ENCODE peak calls at places on chromosomes 4 and X, in four cellular contexts. P is K562, A is GM12878, C is HepG2. G is an unnamed sample.

GRCh38 chrX:115591856-115592842 is 31.2 kb downstream of the PLS3 start:
- DNase-seq in P (no peak), A (no peak), C (no peak), G (no peak)

GRCh38 chr4:145786830-145787229 is 106.9 kb downstream of the C4orf51 start:
- DNase-seq in P (no peak), A (no peak), C (no peak), G (no peak)

GRCh38 chr4:116573540-116573939 is 511.8 kb downstream of the TRAM1L1 start:
- DNase-seq in P (no peak), A (no peak), C (no peak), G (no peak)

GRCh38 chrX:64977830-64978229 is 1.6 kb upstream of the ZC4H2 start:
- DNase-seq in P (no peak), A (no peak), C (peak), G (no peak)

GRCh38 chrX:63855896-63856295 is 70.9 kb upstream of the ARHGEF9 start:
- DNase-seq in P (no peak), A (no peak), C (no peak), G (no peak)

GRCh38 chr4:176137626-176138025 is 57.8 kb downstream of the SPATA4 start:
- DNase-seq in P (no peak), A (no peak), C (no peak), G (no peak)

GRCh38 chr4:147799986-147800555 is 68.2 kb downstream of the ARHGAP10 start:
- DNase-seq in P (no peak), A (peak), C (no peak), G (no peak)

GRCh38 chrX:103733017-103733416 is 22.3 kb downstream of the TMEM31 start:
- DNase-seq in P (no peak), A (no peak), C (no peak), G (no peak)

GRCh38 chrX:103791233-103791632 is 14.6 kb downstream of the PLP1 start:
- DNase-seq in P (no peak), A (no peak), C (no peak), G (no peak)

GRCh38 chr4:4859010-4859798 is at the start of gene MSX1:
- DNase-seq in P (peak), A (no peak), C (peak), G (peak)

GRCh38 chr4:5078015-5078414 is 26.7 kb downstream of the STK32B start:
- DNase-seq in P (no peak), A (no peak), C (no peak), G (no peak)

GRCh38 chr4:122673252-122673651 is 52.4 kb upstream of the IL21 start:
- DNase-seq in P (no peak), A (no peak), C (no peak), G (no peak)
- TF ChIP-seq MAX in P (no peak), A (no peak), C (no peak), G (no peak)

GRCh38 chr4:97984545-97985131 is 158.6 kb downstream of the STPG2 start:
- DNase-seq in P (no peak), A (no peak), C (no peak), G (peak)
- TF ChIP-seq TCF7 in P (no peak), A (no peak), C (no peak), G (no peak)

GRCh38 chrX:2374086-2374485 is 126.7 kb downstream of the DHRSX start:
- DNase-seq in P (no peak), A (no peak), C (no peak), G (no peak)
- TF ChIP-seq MAX in P (no peak), A (no peak), C (no peak), G (no peak)

GRCh38 chr4:134934036-134934806 is 732.6 kb upstream of the PABPC4L start:
- DNase-seq in P (no peak), A (no peak), C (no peak), G (no peak)
- TF ChIP-seq TCF7 in P (no peak), A (no peak), C (no peak), G (no peak)

DNA sequence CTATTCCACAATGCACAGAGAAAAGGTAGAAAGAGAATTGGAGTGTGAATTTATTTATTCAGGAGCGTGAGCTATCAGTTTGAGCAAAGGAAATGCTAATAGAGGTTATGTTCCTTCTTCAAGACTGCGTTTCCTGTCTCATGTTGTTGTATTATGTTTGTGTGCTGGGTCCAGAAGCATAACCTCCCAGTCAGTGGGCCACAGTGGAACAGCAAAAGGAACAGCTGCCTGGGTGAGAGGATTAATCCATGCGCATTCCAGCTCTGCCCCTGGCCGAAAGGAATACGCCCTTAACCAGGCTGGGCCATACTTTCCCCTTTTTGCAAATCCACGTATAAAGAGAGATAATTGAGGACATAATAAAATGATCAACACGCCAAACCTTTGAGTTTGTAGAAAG is 32.4 kb upstream of the ARX start:
- DNase-seq in P (no peak), A (no peak), C (no peak), G (no peak)
- TF ChIP-seq MAX in P (no peak), A (no peak), C (no peak), G (no peak)

GRCh38 chr4:153111426-153112070 is 92.7 kb upstream of the TRIM2 start:
- DNase-seq in P (no peak), A (no peak), C (no peak), G (no peak)

GRCh38 chr4:153112071-153112460 is 92.2 kb upstream of the TRIM2 start:
- DNase-seq in P (no peak), A (no peak), C (no peak), G (no peak)

GRCh38 chr4:153113061-153113837 is 91.0 kb upstream of the TRIM2 start:
- DNase-seq in P (no peak), A (no peak), C (no peak), G (no peak)

GRCh38 chr4:153109296-153109868 is 94.9 kb upstream of the TRIM2 start:
- DNase-seq in P (no peak), A (no peak), C (no peak), G (no peak)

GRCh38 chr4:153110739-153111138 is 93.5 kb upstream of the TRIM2 start:
- DNase-seq in P (no peak), A (no peak), C (no peak), G (no peak)
- TF ChIP-seq TCF7 in P (no peak), A (no peak), C (no peak), G (no peak)

GRCh38 chr4:77209936-77210335 is 52.9 kb downstream of the CCNG2 start:
- DNase-seq in P (no peak), A (no peak), C (no peak), G (no peak)
- TF ChIP-seq MAX in P (no peak), A (no peak), C (no peak), G (no peak)